ENCODE peak calls at places on chromosome 18, in four cellular contexts. B is K562, K is HepG2, Y is H1. Z is an unnamed sample.

GRCh38 chr18:28269750-28270149 is 92.8 kb upstream of the CDH2 start:
- DNase-seq in K (no peak), Y (no peak), B (no peak), Z (no peak)

GRCh38 chr18:58096658-58097057 is 52.6 kb downstream of the NEDD4L start:
- DNase-seq in K (no peak), Y (no peak), B (no peak), Z (no peak)

GRCh38 chr18:24063121-24063731 is 48.7 kb downstream of the TTC39C start:
- DNase-seq in K (peak), B (no peak), Y (no peak), Z (peak)

GRCh38 chr18:73535189-73535588 is 612.4 kb downstream of the FBXO15 start:
- DNase-seq in K (no peak), Y (no peak), B (no peak), Z (no peak)

GRCh38 chr18:58618822-58619553 is 9.9 kb downstream of the ALPK2 start:
- DNase-seq in B (no peak), Y (no peak), K (no peak), Z (no peak)

GRCh38 chr18:44680271-44681038 is at the start of gene SETBP1:
- DNase-seq in B (no peak), Y (no peak), K (no peak), Z (peak)

GRCh38 chr18:67484458-67484857 is 32.1 kb downstream of the DSEL start:
- DNase-seq in Y (no peak), K (peak), B (no peak), Z (no peak)

GRCh38 chr18:50706199-50706598 is 113.6 kb downstream of the MRO start:
- DNase-seq in Y (no peak), B (no peak), K (no peak), Z (no peak)

GRCh38 chr18:69978743-69979715 is 31.4 kb upstream of the CD226 start:
- DNase-seq in B (no peak), Y (no peak), K (no peak), Z (no peak)

GRCh38 chr18:36078751-36079529 is 11.6 kb upstream of the RPRD1A start:
- DNase-seq in K (peak), Y (no peak), B (no peak), Z (no peak)

GRCh38 chr18:12299862-12300261 is 8.2 kb upstream of the TUBB6 start:
- DNase-seq in B (no peak), K (no peak), Y (no peak), Z (no peak)

GRCh38 chr18:21057112-21057511 is 54.5 kb downstream of the ROCK1 start:
- DNase-seq in Y (no peak), B (no peak), K (no peak), Z (no peak)

GRCh38 chr18:5972298-5972697 is 77.0 kb upstream of the TMEM200C start:
- DNase-seq in B (no peak), Y (no peak), K (no peak), Z (no peak)

GRCh38 chr18:3821524-3821923 is 371.6 kb downstream of the TGIF1 start:
- DNase-seq in B (no peak), K (no peak), Y (no peak), Z (peak)

GRCh38 chr18:73733806-73734314 is 413.8 kb downstream of the FBXO15 start:
- DNase-seq in Y (no peak), B (no peak), K (no peak), Z (no peak)

GRCh38 chr18:13539050-13539449 is 187.3 kb downstream of the FAM210A start:
- DNase-seq in K (no peak), B (no peak), Y (no peak), Z (no peak)

GRCh38 chr18:26516964-26517363 is 31.4 kb downstream of the KCTD1 start:
- DNase-seq in Y (no peak), B (no peak), K (no peak), Z (no peak)
- TF ChIP-seq PHF8 in Y (no peak), B (no peak), K (no peak), Z (no peak)

DNA sequence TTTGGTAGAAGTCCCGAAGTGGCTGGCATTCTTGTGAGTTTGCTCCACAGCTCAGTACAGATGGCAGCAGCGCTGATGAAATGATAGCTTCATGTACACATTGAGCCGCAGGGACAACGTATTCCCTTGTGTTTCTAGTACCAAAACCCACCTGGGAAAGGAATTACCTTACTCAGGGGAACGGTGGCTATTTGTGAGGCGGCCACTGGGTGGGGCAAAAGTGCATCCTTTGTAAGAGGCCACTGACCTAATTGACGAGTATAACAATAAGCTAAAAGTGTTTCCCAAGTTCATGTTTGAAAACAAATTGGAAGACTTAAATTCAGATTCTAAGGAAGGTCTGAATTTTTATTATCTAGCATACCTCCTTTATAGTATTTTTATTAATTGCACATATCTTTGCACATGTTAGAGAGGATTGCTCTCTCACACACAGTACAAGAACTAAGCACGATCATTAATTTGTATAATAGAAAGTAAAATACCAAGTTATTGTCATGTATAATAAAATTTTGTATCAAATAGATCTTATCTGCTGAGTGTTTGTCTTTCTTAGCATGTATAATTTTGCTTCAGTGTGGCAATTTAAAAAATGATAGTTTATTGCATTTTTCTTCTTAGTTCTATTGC is 25.3 kb upstream of the CDH7 start:
- DNase-seq in Y (peak), B (no peak), K (peak), Z (peak)
- TF ChIP-seq PHF8 in Y (no peak), B (no peak), K (no peak), Z (no peak)

GRCh38 chr18:78406743-78407455 is 572.7 kb upstream of the SALL3 start:
- DNase-seq in B (no peak), K (no peak), Y (no peak), Z (no peak)

GRCh38 chr18:78405763-78406162 is 573.9 kb upstream of the SALL3 start:
- DNase-seq in B (no peak), K (no peak), Y (no peak), Z (no peak)

GRCh38 chr18:78410094-78410786 is 569.4 kb upstream of the SALL3 start:
- DNase-seq in B (no peak), K (no peak), Y (no peak), Z (no peak)

GRCh38 chr18:78408623-78409022 is 571.0 kb upstream of the SALL3 start:
- DNase-seq in Y (no peak), B (no peak), K (no peak), Z (no peak)

GRCh38 chr18:78407456-78407823 is 572.2 kb upstream of the SALL3 start:
- DNase-seq in B (no peak), K (no peak), Y (no peak), Z (no peak)
- TF ChIP-seq PHF8 in B (no peak), K (no peak), Y (no peak), Z (no peak)

GRCh38 chr18:8818982-8819381 is 113.6 kb downstream of the MTCL1 start:
- DNase-seq in B (no peak), Y (no peak), K (no peak), Z (no peak)

GRCh38 chr18:8816233-8816632 is 110.9 kb downstream of the MTCL1 start:
- DNase-seq in B (no peak), Y (no peak), K (no peak), Z (no peak)

GRCh38 chr18:8813621-8814020 is 108.3 kb downstream of the MTCL1 start:
- DNase-seq in Y (no peak), K (no peak), B (no peak), Z (no peak)

GRCh38 chr18:8814206-8814605 is 108.8 kb downstream of the MTCL1 start:
- DNase-seq in K (no peak), B (no peak), Y (no peak), Z (no peak)

DNA sequence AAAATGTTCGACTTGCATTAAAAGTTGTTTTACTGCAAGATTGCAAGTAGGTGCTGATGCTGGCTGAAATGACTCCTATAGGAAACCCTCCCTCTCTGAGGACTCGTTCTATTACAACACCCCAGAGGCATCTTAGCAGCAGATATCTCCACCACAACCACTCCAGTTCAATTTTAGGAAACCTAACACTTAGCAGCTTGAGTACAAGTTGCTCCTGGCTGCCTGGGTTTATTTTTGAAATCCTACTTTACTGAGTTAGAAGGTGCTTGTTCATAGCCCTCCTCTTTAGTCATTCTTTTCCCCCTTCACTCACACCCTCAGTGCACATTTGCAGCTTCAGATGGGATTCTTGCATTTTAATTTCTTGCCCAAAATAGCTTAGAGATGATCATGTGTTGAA is 111.4 kb downstream of the MTCL1 start:
- DNase-seq in K (no peak), B (no peak), Y (no peak), Z (no peak)
- TF ChIP-seq PHF8 in K (no peak), B (no peak), Y (no peak), Z (no peak)

GRCh38 chr18:63421514-63421913 is 762 bp downstream of the VPS4B start:
- DNase-seq in K (no peak), Y (no peak), B (no peak), Z (no peak)
- TF ChIP-seq PHF8 in K (no peak), Y (no peak), B (no peak), Z (no peak)

GRCh38 chr18:55382277-55382805 is 205.7 kb downstream of the TCF4 start:
- DNase-seq in K (no peak), Y (no peak), B (no peak), Z (no peak)

GRCh38 chr18:55385770-55386169 is 202.2 kb downstream of the TCF4 start:
- DNase-seq in B (no peak), K (no peak), Y (no peak), Z (no peak)

GRCh38 chr18:55386545-55386944 is 201.4 kb downstream of the TCF4 start:
- DNase-seq in Y (no peak), K (no peak), B (peak), Z (no peak)

GRCh38 chr18:55384115-55384514 is 203.9 kb downstream of the TCF4 start:
- DNase-seq in B (no peak), Y (no peak), K (no peak), Z (no peak)

GRCh38 chr18:55384551-55385275 is 203.3 kb downstream of the TCF4 start:
- DNase-seq in K (peak), B (peak), Y (peak), Z (no peak)
- TF ChIP-seq PHF8 in K (no peak), B (no peak), Y (no peak), Z (no peak)

GRCh38 chr18:79546781-79547272 is 132.8 kb upstream of the CTDP1 start:
- DNase-seq in Y (no peak), B (no peak), K (no peak), Z (no peak)
- TF ChIP-seq PHF8 in Y (no peak), B (no peak), K (no peak), Z (no peak)

GRCh38 chr18:54284967-54285785 is 15.9 kb downstream of the POLI start:
- DNase-seq in Y (no peak), K (no peak), B (no peak), Z (no peak)
- TF ChIP-seq PHF8 in Y (no peak), K (no peak), B (no peak), Z (no peak)

GRCh38 chr18:10476430-10476829 is 22.0 kb downstream of the APCDD1 start:
- DNase-seq in Y (no peak), B (no peak), K (no peak), Z (no peak)
- TF ChIP-seq PHF8 in Y (no peak), B (no peak), K (no peak), Z (no peak)

GRCh38 chr18:48813833-48814489 is 136.8 kb downstream of the SMAD7 start:
- DNase-seq in B (peak), Y (no peak), K (no peak), Z (no peak)
- TF ChIP-seq PHF8 in B (no peak), Y (no peak), K (no peak), Z (no peak)